ENCODE peak calls at places on chromosomes 6 and 20, in six cellular contexts. L, N, Y, A, T and B are unnamed samples.

GRCh38 chr20:60258255-60258863 is 300.1 kb downstream of the CDH26 start:
- DNase-seq in A (no peak), N (no peak), Y (no peak), L (no peak), T (no peak), B (no peak)

GRCh38 chr6:104632565-104632964 is 227.2 kb downstream of the HACE1 start:
- DNase-seq in T (no peak), A (no peak), Y (no peak), N (no peak), L (no peak), B (no peak)

GRCh38 chr20:57653910-57654309 is 33.7 kb upstream of the ZBP1 start:
- DNase-seq in L (peak), A (no peak), N (no peak), T (no peak), Y (no peak), B (no peak)

GRCh38 chr6:52495859-52496396 is 75.8 kb downstream of the EFHC1 start:
- DNase-seq in L (no peak), A (no peak), N (no peak), T (no peak), Y (no peak), B (no peak)

GRCh38 chr20:36145877-36146707 is 8.4 kb upstream of the EPB41L1 start:
- DNase-seq in N (peak), Y (no peak), L (no peak), A (no peak), T (peak), B (peak)

GRCh38 chr6:11354019-11354418 is 121.6 kb upstream of the NEDD9 start:
- DNase-seq in L (peak), N (no peak), A (no peak), Y (no peak), T (peak), B (no peak)

GRCh38 chr6:37731888-37732287 is 34.2 kb upstream of the MDGA1 start:
- DNase-seq in T (peak), N (no peak), L (no peak), A (no peak), Y (no peak), B (no peak)

GRCh38 chr20:44692932-44693476 is 22.2 kb upstream of the CCN5 start:
- DNase-seq in T (peak), Y (no peak), N (peak), L (no peak), A (peak), B (no peak)

GRCh38 chr6:169337881-169338445 is 84.3 kb upstream of the THBS2 start:
- DNase-seq in T (no peak), A (no peak), N (no peak), L (no peak), Y (no peak), B (no peak)

GRCh38 chr6:120671519-120671918 is 662.8 kb downstream of the TBC1D32 start:
- DNase-seq in L (no peak), Y (no peak), T (no peak), A (no peak), N (no peak), B (peak)

GRCh38 chr6:12967686-12968085 is 251.1 kb downstream of the PHACTR1 start:
- DNase-seq in A (peak), N (no peak), Y (no peak), T (no peak), L (no peak), B (no peak)

GRCh38 chr6:63572733-63573139 is 456 bp downstream of the LOC128125822 start:
- DNase-seq in Y (no peak), A (no peak), T (peak), N (no peak), L (peak), B (no peak)

GRCh38 chr6:41103792-41104324 is 31.1 kb downstream of the NFYA start:
- DNase-seq in L (no peak), Y (no peak), A (no peak), N (no peak), T (no peak), B (no peak)

GRCh38 chr20:63061051-63061531 is 54.3 kb upstream of the BHLHE23 start:
- DNase-seq in Y (no peak), N (no peak), T (peak), A (no peak), L (no peak), B (no peak)

GRCh38 chr20:23161968-23162696 is 76.0 kb upstream of the CD93 start:
- DNase-seq in N (peak), L (no peak), A (no peak), Y (peak), T (peak), B (no peak)

GRCh38 chr6:44111434-44112417 is 15.5 kb downstream of the MRPL14 start:
- DNase-seq in Y (no peak), T (no peak), A (no peak), N (no peak), L (no peak), B (no peak)

GRCh38 chr20:25675161-25675560 is 21.5 kb downstream of the ZNF337 start:
- DNase-seq in Y (no peak), T (no peak), L (no peak), A (no peak), N (no peak), B (no peak)

GRCh38 chr6:163417595-163417994 is 3.1 kb downstream of the QKI start:
- DNase-seq in L (no peak), Y (no peak), T (no peak), N (no peak), A (no peak), B (no peak)